ENCODE peak calls at places on chromosome 5, in four cellular contexts. N is right cardiac atrium; H is effector CD4-positive, alpha-beta T cell; Z is stimulated activated CD8-positive, alpha-beta memory T cell treated with anti-CD3 and anti-CD28 coated beads, Interleukin-7, amount 100 ng/mL, for 1 hour. F is an unnamed sample.

GRCh38 chr5:168433982-168434381 is 52.3 kb upstream of the RARS1 start:
- DNase-seq in N (no peak), H (no peak), Z (no peak), F (no peak)

GRCh38 chr5:132704875-132705274 is 31.1 kb downstream of the IL4 start:
- DNase-seq in N (no peak), H (no peak), Z (no peak), F (no peak)

GRCh38 chr5:466661-467310 is 23.8 kb downstream of the EXOC3 start:
- DNase-seq in N (peak; percentile 42), H (no peak), Z (no peak), F (peak; percentile 9)

GRCh38 chr5:147180751-147181150 is 54.1 kb upstream of the STK32A start:
- DNase-seq in N (no peak), H (no peak), Z (no peak), F (no peak)

GRCh38 chr5:152070591-152070990 is 145.9 kb upstream of the GLRA1 start:
- DNase-seq in N (no peak), H (no peak), Z (no peak), F (no peak)

GRCh38 chr5:72847989-72848473 is 31.6 kb downstream of the TNPO1 start:
- DNase-seq in N (peak; percentile 95), H (peak; percentile 79), Z (peak; percentile 65), F (peak; percentile 91)

GRCh38 chr5:169637085-169637855 is at the start of gene DOCK2:
- DNase-seq in N (peak; percentile 84), H (peak; percentile 44), Z (peak; percentile 36), F (peak; percentile 63)

GRCh38 chr5:59873113-59873512 is 20.4 kb downstream of the PDE4D start:
- DNase-seq in N (no peak), H (no peak), Z (no peak), F (no peak)

GRCh38 chr5:158068964-158069363 is 210.0 kb upstream of the CLINT1 start:
- DNase-seq in N (peak; percentile 35), H (no peak), Z (no peak), F (no peak)

GRCh38 chr5:93186031-93186682 is 394.9 kb downstream of the NR2F1-AS1 start:
- DNase-seq in N (no peak), H (no peak), Z (no peak), F (no peak)

GRCh38 chr5:81334304-81335061 is 33.1 kb downstream of the ZCCHC9 start:
- DNase-seq in N (peak; percentile 48), H (no peak), Z (no peak), F (no peak)

GRCh38 chr5:168611163-168611562 is 32.0 kb upstream of the PANK3 start:
- DNase-seq in N (no peak), H (no peak), Z (no peak), F (no peak)

GRCh38 chr5:126503602-126504104 is 80.4 kb downstream of the GRAMD2B start:
- DNase-seq in N (peak; percentile 79), H (no peak), Z (no peak), F (no peak)

GRCh38 chr5:142197098-142197497 is 88.5 kb downstream of the NDFIP1 start:
- DNase-seq in N (no peak), H (no peak), Z (no peak), F (no peak)

GRCh38 chr5:122858451-122858850 is 13.0 kb downstream of the SNX24 start:
- DNase-seq in N (no peak), H (no peak), Z (no peak), F (no peak)

GRCh38 chr5:165328856-165329255 is 1823.4 kb downstream of the MAT2B start:
- DNase-seq in N (no peak), H (no peak), Z (no peak), F (no peak)

GRCh38 chr5:96765043-96765442 is 42.7 kb downstream of the ERAP1 start:
- DNase-seq in N (no peak), H (no peak), Z (no peak), F (no peak)

GRCh38 chr5:141839015-141839513 is 39.1 kb downstream of the PCDH1 start:
- DNase-seq in N (no peak), H (no peak), Z (no peak), F (no peak)

GRCh38 chr5:116574682-116575634 is at the start of gene SEMA6A:
- DNase-seq in N (peak; percentile 96), H (no peak), Z (no peak), F (peak; percentile 92)

GRCh38 chr5:133348406-133348805 is 263.9 kb downstream of the FSTL4 start:
- DNase-seq in N (no peak), H (no peak), Z (no peak), F (no peak)

GRCh38 chr5:58459276-58459859 is 518 bp downstream of the PLK2 start:
- DNase-seq in N (no peak), H (no peak), Z (peak; percentile 9), F (peak; percentile 30)